ENCODE peak calls at places on chromosomes 12 and 14, in nine cellular contexts. S is aorta; B is psoas muscle; R is fibroblast of lung; A is upper lobe of right lung; K is A549; J is tibial artery; Y is CD8-positive, alpha-beta T cell; G is HepG2. Z is an unnamed sample. For H3K4me1, the result is how much of the 10 kb centered on the place peaks cover.

GRCh38 chr12:78490841-78491240 is 373.7 kb upstream of the SYT1 start:
- DNase-seq in R (peak), K (no peak), B (no peak), J (no peak), G (no peak), Y (no peak), A (no peak), S (no peak), Z (no peak)

GRCh38 chr14:103556976-103557758 is 5.3 kb downstream of the BAG5 start:
- DNase-seq in J (no peak), G (no peak), B (no peak), K (no peak), S (peak), Y (no peak), A (no peak), R (no peak), Z (no peak)

GRCh38 chr14:93960108-93960475 is 16.3 kb downstream of the ASB2 start:
- DNase-seq in S (no peak), K (no peak), Y (no peak), R (peak), A (no peak), G (no peak), B (no peak), J (no peak), Z (no peak)

GRCh38 chr12:121786441-121786825 is 7.1 kb downstream of the RHOF start:
- DNase-seq in G (peak), K (peak), A (peak), R (peak), S (no peak), Y (no peak), B (peak), J (no peak), Z (no peak)

GRCh38 chr12:6167327-6168280 is 32.6 kb upstream of the CD9 start:
- DNase-seq in S (peak), R (peak), K (peak), G (peak), A (peak), J (peak), Y (peak), B (peak), Z (no peak)

GRCh38 chr14:70622111-70622712 is 19.5 kb upstream of the TTC9 start:
- DNase-seq in A (no peak), K (peak), Y (peak), S (no peak), R (peak), J (no peak), B (no peak), G (peak), Z (peak)

GRCh38 chr12:27751386-27752047 is 28.5 kb upstream of the KLHL42 start:
- DNase-seq in S (no peak), K (no peak), R (no peak), G (no peak), B (no peak), A (no peak), J (no peak), Y (no peak), Z (no peak)

GRCh38 chr12:65590318-65590717 is 234.0 kb upstream of the HMGA2 start:
- DNase-seq in B (no peak), Y (no peak), A (no peak), S (no peak), J (no peak), G (no peak), R (no peak), K (no peak), Z (no peak)

GRCh38 chr12:57452937-57453509 is 2.1 kb upstream of the INHBE start:
- DNase-seq in Y (no peak), J (peak), S (peak), B (peak), A (peak), R (peak), G (peak), K (peak), Z (peak)

GRCh38 chr12:64387201-64387816 is 3.2 kb downstream of the C12orf56 start:
- DNase-seq in S (no peak), J (no peak), G (no peak), K (no peak), A (no peak), B (no peak), Y (no peak), R (no peak), Z (no peak)

GRCh38 chr14:36057452-36058142 is 118.9 kb downstream of the PTCSC3 start:
- DNase-seq in J (no peak), A (no peak), K (no peak), G (no peak), B (no peak), R (peak), S (no peak), Y (no peak), Z (no peak)

GRCh38 chr14:70780396-70781075 is 28.8 kb downstream of the MAP3K9 start:
- DNase-seq in J (peak), K (no peak), A (peak), R (no peak), B (no peak), Y (no peak), G (no peak), S (peak), Z (peak)

GRCh38 chr12:114444422-114445279 is 38.7 kb upstream of the TBX5 start:
- DNase-seq in S (no peak), R (peak), G (no peak), A (no peak), K (no peak), Y (no peak), B (no peak), J (no peak), Z (no peak)
- H3K4me3 ChIP-seq in S (no peak), R (no peak), G (no peak), A (no peak), K (no peak), Y (no peak), B (no peak), J (no peak), Z (no peak)

DNA sequence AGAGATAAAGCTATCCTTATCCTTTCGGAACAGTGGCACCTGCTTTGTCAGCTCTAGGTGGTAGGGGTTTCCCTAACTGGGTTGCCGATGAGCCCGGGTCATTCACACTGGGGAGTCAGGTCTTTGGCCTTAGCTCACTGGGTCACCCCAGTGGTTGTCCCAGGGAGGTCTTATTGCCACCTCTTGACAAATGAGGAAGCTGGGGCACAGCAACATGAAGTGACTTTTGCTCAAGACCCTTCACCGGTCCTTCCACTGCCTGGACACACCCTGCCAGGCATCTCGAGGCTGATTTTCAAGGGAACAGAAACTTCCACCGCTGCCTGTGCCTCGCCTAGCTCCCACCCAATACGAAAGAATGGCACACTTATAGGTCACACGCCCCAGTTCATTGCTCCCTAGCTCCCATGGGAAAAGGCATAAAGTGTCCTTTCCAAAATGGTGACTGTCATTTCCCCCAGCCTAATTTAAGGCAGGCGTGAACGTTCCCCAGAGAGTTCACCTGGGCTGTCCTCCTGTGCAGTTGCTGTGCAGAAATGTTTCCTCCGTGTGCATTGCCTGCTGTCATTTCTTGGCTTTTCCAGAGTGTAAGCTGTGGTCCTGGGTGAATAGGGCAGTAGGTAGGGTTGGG is 156.1 kb upstream of the CCND2 start:
- DNase-seq in Y (no peak), B (no peak), R (no peak), J (no peak), A (no peak), G (no peak), K (no peak), S (no peak), Z (no peak)
- H3K4me1 ChIP-seq in Y (under half), B (under half), R (under half), J (under half), A (under half), G (under half), K (under half), S (under half), Z (under half)

GRCh38 chr14:99707921-99708320 is 23.8 kb downstream of the CYP46A1 start:
- DNase-seq in B (no peak), R (no peak), G (no peak), K (no peak), Y (no peak), A (no peak), S (peak), J (no peak), Z (no peak)

GRCh38 chr14:99707420-99707819 is 23.3 kb downstream of the CYP46A1 start:
- DNase-seq in Y (no peak), G (no peak), R (no peak), S (peak), K (no peak), A (no peak), J (no peak), B (no peak), Z (no peak)

GRCh38 chr14:99704037-99704436 is 19.9 kb downstream of the CYP46A1 start:
- DNase-seq in K (no peak), S (no peak), R (no peak), G (no peak), J (no peak), Y (no peak), A (no peak), B (no peak), Z (no peak)

GRCh38 chr14:99708449-99708848 is 24.4 kb downstream of the CYP46A1 start:
- DNase-seq in Y (no peak), G (no peak), S (peak), J (no peak), A (no peak), B (no peak), R (no peak), K (no peak), Z (no peak)

DNA sequence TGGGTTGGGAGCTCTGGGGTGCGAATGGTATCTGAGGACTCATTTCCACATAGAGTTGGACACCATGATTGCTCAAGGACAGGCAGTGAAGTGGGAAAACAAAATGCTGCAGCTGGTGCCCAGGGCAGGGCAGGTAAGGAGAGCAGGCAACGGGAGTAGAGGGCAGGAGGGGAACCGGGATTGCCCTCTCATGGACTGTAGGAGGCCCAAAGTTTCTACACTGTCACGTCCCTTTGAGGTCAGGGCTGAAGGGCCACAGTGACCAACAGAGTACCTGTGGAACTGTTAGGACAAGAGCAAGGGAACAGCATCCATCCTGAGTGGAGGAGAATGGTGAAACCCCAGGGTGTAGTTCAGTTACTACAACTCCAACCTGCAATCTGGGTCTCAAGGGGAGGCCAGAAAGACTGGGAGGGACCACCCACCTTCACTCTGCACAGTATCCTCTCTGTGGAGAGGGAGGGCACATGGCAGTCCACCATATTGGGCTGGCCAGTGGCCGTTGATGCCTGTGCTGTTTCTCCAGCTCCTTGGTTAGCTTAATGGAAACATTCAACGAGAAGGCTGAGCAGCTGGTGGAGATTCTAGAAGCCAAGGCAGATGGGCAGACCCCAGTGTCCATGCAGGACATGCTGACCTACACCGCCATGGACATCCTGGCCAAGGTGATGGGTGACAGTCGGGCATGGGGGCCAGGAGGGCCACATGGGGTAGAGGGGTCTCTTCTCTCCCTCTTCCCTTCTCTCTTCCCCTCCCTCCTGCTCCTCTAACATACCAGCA is 22.2 kb downstream of the CYP46A1 start:
- DNase-seq in B (no peak), G (no peak), A (no peak), J (no peak), S (peak), R (no peak), Y (no peak), K (no peak), Z (no peak)
- H3K4me3 ChIP-seq in B (no peak), G (no peak), A (no peak), J (no peak), S (no peak), R (no peak), Y (no peak), K (no peak), Z (no peak)

GRCh38 chr12:111767362-111768158 is 827 bp downstream of the ALDH2 start:
- DNase-seq in K (peak), S (no peak), Y (no peak), A (no peak), R (peak), G (peak), B (no peak), J (no peak), Z (no peak)

GRCh38 chr12:111773801-111774551 is 7.2 kb downstream of the ALDH2 start:
- DNase-seq in A (peak), S (peak), Y (no peak), G (peak), R (peak), K (no peak), J (peak), B (peak), Z (peak)

GRCh38 chr12:111768159-111768895 is 1.6 kb downstream of the ALDH2 start:
- DNase-seq in Y (no peak), S (no peak), A (no peak), G (no peak), K (no peak), R (no peak), J (no peak), B (no peak), Z (no peak)

GRCh38 chr12:111766608-111767361 is at the start of gene ALDH2:
- DNase-seq in Y (peak), R (peak), S (peak), J (peak), G (peak), K (peak), A (peak), B (peak), Z (peak)

DNA sequence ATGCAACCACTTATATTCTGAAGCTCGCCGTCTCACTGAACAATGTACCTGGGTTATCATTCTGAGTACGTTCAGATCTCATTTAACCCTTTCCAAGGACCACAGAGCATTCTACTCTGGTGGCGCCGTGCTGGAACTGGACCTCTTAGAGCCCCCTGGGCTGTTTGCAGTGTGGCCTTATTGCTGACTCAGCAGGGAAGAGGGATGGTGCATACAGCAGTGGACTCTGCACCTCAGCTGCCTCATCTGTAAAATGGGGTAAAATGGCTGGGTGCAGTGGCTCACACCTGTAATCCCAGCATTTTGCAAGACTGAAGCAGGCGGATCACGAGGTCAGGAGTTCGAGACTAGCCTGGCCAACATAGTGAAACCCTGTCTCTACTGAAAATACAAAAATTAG is 2.9 kb downstream of the ALDH2 start:
- DNase-seq in Y (no peak), K (no peak), G (no peak), A (no peak), J (no peak), R (no peak), B (no peak), S (no peak), Z (no peak)
- H3K4me1 ChIP-seq in Y (under half), K (under half), G (half or more), A (half or more), J (half or more), R (under half), B (under half), S (under half), Z (under half)

DNA sequence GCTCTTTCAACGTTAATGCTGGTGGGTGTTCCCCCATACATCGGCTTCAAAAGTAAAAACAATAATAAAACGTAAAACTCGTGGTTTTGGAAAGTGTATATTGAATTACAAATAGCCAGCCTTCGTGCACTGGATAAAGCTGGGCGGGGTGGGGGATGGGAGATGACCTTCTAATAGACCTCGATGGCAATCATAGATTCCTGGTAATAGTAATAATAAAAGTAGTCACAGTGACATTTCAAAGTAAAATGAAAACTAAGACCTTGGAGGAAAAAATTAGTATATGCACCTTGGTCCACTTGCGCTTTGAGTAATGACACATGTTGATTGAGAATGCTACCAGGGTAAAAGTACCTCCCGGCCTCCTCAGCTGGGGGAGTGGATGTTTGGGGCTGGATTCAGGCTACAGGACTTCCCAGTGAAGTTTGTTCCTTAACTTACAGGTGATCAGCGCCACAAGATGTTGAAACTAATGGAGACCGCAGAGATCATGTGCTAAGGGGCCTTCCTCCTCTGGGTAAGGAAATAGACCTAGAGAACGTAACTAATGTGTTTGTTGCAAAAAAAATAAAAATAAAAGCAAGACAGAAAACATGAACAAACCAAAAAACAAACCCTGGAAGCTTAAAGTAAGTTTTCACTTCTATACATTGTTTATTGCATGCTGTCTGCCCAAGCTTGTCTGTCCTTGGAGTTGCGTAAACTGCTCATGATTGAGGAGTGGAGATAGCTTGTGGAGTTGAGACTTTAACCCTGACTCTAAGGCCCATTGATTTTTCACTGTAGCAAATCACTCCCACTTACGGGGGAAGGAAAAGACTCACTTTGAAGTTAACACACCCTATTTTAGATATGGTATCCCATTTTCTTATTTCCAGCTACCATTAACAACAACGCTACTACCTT is 905 bp upstream of the LRIG3 start:
- DNase-seq in J (no peak), A (no peak), Y (no peak), K (no peak), S (no peak), G (peak), B (no peak), R (no peak), Z (no peak)
- H3K4me3 ChIP-seq in J (peak), A (peak), Y (no peak), K (peak), S (peak), G (peak), B (peak), R (no peak), Z (peak)

GRCh38 chr12:131897875-131898274 is 3.5 kb downstream of the ULK1 start:
- DNase-seq in S (no peak), B (no peak), A (no peak), R (no peak), G (no peak), Y (no peak), K (no peak), J (no peak), Z (no peak)
- H3K4me1 ChIP-seq in S (under half), B (half or more), A (under half), R (under half), G (under half), Y (under half), K (under half), J (half or more), Z (under half)